ENCODE peak calls at places on chromosomes 13 and 19, in eight cellular contexts. D, V, T, A, N, O, R and Q are unnamed samples.

GRCh38 chr19:4694211-4694987 is 24.3 kb upstream of the MYDGF start:
- DNase-seq in D (no peak), V (peak; percentile 94), T (no peak), A (peak; percentile 89), N (no peak), O (peak; percentile 95), R (no peak), Q (no peak)

GRCh38 chr19:14072535-14073231 is at the start of gene MISP3:
- DNase-seq in D (no peak), V (no peak), T (peak; percentile 92), A (peak; percentile 62), N (peak; percentile 92), O (peak; percentile 89), R (peak; percentile 91), Q (peak; percentile 86)

GRCh38 chr19:4638330-4638729 is 986 bp upstream of the TNFAIP8L1 start:
- DNase-seq in D (no peak), V (no peak), T (no peak), A (peak; percentile 45), N (peak; percentile 82), O (no peak), R (no peak), Q (peak; percentile 84)

GRCh38 chr13:29140277-29140676 is 320.1 kb downstream of the MTUS2 start:
- DNase-seq in D (no peak), V (no peak), T (no peak), A (no peak), N (no peak), O (no peak), R (no peak), Q (no peak)

GRCh38 chr19:5799247-5800241 is 5.3 kb upstream of the NRTN start:
- DNase-seq in D (no peak), V (no peak), T (no peak), A (no peak), N (no peak), O (peak; percentile 79), R (no peak), Q (peak; percentile 75)

GRCh38 chr13:109704771-109705628 is 81.4 kb downstream of the IRS2 start:
- DNase-seq in D (no peak), V (no peak), T (no peak), A (peak; percentile 51), N (no peak), O (peak; percentile 89), R (peak; percentile 86), Q (peak; percentile 85)

GRCh38 chr13:114079601-114080536 is 52.6 kb downstream of the RASA3 start:
- DNase-seq in D (no peak), V (no peak), T (no peak), A (no peak), N (peak; percentile 73), O (peak; percentile 46), R (peak; percentile 62), Q (peak; percentile 75)

GRCh38 chr19:38691938-38692457 is 44.5 kb downstream of the ACTN4 start:
- DNase-seq in D (no peak), V (peak; percentile 92), T (no peak), A (peak; percentile 67), N (peak; percentile 95), O (no peak), R (no peak), Q (no peak)

GRCh38 chr13:26061947-26062346 is 10.1 kb upstream of the SHISA2 start:
- DNase-seq in D (no peak), V (peak; percentile 61), T (no peak), A (no peak), N (no peak), O (no peak), R (no peak), Q (no peak)

GRCh38 chr13:20156711-20157110 is 4.1 kb downstream of the GJA3 start:
- DNase-seq in D (no peak), V (no peak), T (no peak), A (no peak), N (no peak), O (no peak), R (no peak), Q (no peak)

GRCh38 chr19:15265849-15266248 is 33.6 kb upstream of the EPHX3 start:
- DNase-seq in D (no peak), V (peak; percentile 98), T (no peak), A (peak; percentile 91), N (peak; percentile 97), O (peak; percentile 83), R (peak; percentile 88), Q (peak; percentile 83)

DNA sequence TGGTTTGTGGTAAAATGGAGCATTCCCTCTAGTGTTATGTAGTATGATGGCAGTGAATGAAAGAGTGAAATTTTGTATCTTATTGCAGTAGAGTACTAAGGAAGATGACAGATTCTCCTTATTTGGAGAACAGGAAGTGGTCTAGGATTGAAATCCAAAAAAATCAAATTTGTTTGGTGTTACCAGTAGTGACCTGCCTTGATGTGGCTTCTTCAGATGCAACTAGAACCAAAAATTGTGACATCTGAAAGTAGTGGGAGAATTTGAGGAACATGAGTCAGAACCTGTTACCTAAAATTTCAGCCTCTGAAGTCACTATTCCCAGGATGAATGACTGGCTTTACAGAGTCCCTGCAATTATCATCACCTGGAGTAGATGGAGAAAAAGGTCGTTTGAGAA is 165.9 kb downstream of the KLF5 start:
- DNase-seq in D (no peak), V (peak; percentile 30), T (no peak), A (no peak), N (no peak), O (no peak), R (no peak), Q (no peak)
- H3K27ac ChIP-seq in D (no peak overlapping the region), V (no peak overlapping the region), T (no peak overlapping the region), A (no peak overlapping the region), N (no peak overlapping the region), O (no peak overlapping the region), R (no peak overlapping the region), Q (no peak overlapping the region)

DNA sequence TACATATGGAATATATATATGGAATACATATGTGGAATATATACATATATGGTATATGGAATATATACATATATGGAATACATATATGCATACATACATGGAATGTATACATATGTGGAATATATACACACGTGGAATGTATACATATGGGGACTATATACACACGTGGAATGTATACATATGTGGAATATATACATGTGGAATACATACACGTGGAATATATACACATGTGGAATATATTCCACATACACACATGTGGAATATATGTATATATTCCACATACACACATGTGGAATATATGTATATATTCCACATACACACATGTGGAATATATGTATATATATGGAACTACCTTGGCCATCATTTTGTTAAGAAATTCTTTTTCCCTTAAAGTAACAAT is 31.1 kb downstream of the ZNF571 start:
- DNase-seq in D (no peak), V (no peak), T (no peak), A (no peak), N (no peak), O (no peak), R (no peak), Q (no peak)
- H3K4me3 ChIP-seq in D (no peak overlapping the region), V (no peak overlapping the region), T (no peak overlapping the region), A (no peak overlapping the region), N (no peak overlapping the region), O (no peak overlapping the region), R (no peak overlapping the region), Q (no peak overlapping the region)

GRCh38 chr19:30236587-30236986 is 135.6 kb upstream of the ZNF536 start:
- DNase-seq in D (no peak), V (no peak), T (no peak), A (no peak), N (no peak), O (no peak), R (no peak), Q (no peak)
- H3K27ac ChIP-seq in D (no peak overlapping the region), V (no peak overlapping the region), T (no peak overlapping the region), A (no peak overlapping the region), N (no peak overlapping the region), O (no peak overlapping the region), R (no peak overlapping the region), Q (no peak overlapping the region)

DNA sequence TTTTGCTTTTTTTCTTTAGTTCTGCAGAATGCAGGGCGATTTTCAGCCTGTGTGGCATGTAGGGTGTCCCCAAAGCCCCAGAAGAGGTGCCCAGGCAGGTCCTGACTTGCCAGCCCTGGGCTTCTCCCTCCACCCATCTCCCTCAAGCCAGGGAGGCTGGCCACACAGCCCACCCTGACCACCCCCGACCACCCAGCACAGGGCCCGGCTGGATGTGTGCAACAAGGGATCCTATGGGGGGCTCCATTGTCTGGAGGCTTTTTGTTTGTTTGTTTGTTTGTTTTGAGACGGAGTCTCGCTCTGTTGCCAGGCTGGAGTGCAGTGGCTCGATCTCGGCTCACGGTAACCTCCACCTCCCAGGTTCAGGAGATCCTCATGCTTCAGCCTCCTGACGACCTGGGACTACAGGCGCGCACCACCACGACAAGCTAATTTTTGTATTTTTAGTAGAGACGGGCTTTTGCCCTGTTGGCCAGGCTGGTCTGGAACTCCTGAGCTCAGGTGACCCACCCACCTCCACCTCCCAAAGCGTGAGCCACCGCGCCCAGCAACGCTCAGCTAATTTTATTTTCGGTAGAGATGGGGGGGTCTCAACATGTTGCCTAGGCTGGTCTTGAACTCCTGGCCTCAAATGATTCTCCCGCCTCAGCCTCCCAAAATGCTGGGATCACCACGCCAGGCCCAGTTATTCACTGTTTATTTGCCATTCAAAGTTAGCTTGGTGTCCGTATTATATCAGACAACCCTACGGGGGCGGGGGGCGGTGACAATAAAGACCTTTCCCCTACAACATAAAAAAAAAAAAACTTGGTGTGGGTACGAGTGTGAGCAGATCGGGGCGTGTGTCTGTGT is 7.8 kb upstream of the MKNK2 start:
- DNase-seq in D (no peak), V (no peak), T (no peak), A (no peak), N (no peak), O (no peak), R (no peak), Q (no peak)
- H3K4me3 ChIP-seq in D (no peak overlapping the region), V (no peak overlapping the region), T (no peak overlapping the region), A (peak overlapping the region; percentile 79), N (peak overlapping the region; percentile 28), O (no peak overlapping the region), R (no peak overlapping the region), Q (no peak overlapping the region)

GRCh38 chr19:52898101-52898500 is 666 bp upstream of the ZNF320 start:
- DNase-seq in D (no peak), V (no peak), T (no peak), A (peak; percentile 14), N (peak; percentile 76), O (no peak), R (no peak), Q (peak; percentile 76)
- H3K27ac ChIP-seq in D (peak overlapping the region; percentile 73), V (peak overlapping the region; percentile 73), T (peak overlapping the region; percentile 86), A (peak overlapping the region; percentile 86), N (peak overlapping the region; percentile 87), O (no peak overlapping the region), R (peak overlapping the region; percentile 91), Q (peak overlapping the region; percentile 89)

GRCh38 chr19:19822148-19822429 is 539 bp upstream of the ZNF506 start:
- DNase-seq in D (no peak), V (no peak), T (no peak), A (no peak), N (no peak), O (no peak), R (no peak), Q (no peak)

GRCh38 chr19:19817357-19817756 is 4.2 kb downstream of the ZNF506 start:
- DNase-seq in D (no peak), V (no peak), T (no peak), A (no peak), N (no peak), O (no peak), R (no peak), Q (no peak)

GRCh38 chr19:19820774-19821315 is 705 bp downstream of the ZNF506 start:
- DNase-seq in D (no peak), V (no peak), T (no peak), A (no peak), N (no peak), O (no peak), R (no peak), Q (no peak)

GRCh38 chr19:19823916-19824315 is 2.4 kb upstream of the ZNF506 start:
- DNase-seq in D (no peak), V (no peak), T (no peak), A (no peak), N (no peak), O (no peak), R (no peak), Q (no peak)

GRCh38 chr19:19821366-19822147 is at the start of gene ZNF506:
- DNase-seq in D (peak; percentile 92), V (peak; percentile 92), T (peak; percentile 96), A (peak; percentile 99), N (peak; percentile 99), O (peak; percentile 95), R (peak; percentile 98), Q (peak; percentile 96)
- H3K4me3 ChIP-seq in D (peak within 1 kb of the TSS; percentile 89), V (peak within 1 kb of the TSS; percentile 98), T (peak within 1 kb of the TSS; percentile 80), A (peak within 1 kb of the TSS; percentile 89), N (peak within 1 kb of the TSS; percentile 99), O (peak within 1 kb of the TSS; percentile 72), R (peak within 1 kb of the TSS; percentile 85), Q (peak within 1 kb of the TSS; percentile 62)